ENCODE peak calls at places on chromosome 6, in ten cellular contexts. D is GM12864; J is substantia nigra; K is effector CD4-positive, alpha-beta T cell; E is ELF-1; F is stimulated activated CD4-positive, alpha-beta T cell treated with anti-CD3 and anti-CD28 coated beads, Interleukin-15, amount 100 ng/mL, for 48 hours; U is neural crest cell; B is tibial artery; W is activated naive CD4-positive, alpha-beta T cell treated with anti-CD3 and anti-CD28 coated beads, Interleukin-2, amount 10 ng/mL, durations not matched to agents 7 days and 5 days; Z is C1 segment of cervical spinal cord. V is an unnamed sample.

GRCh38 chr6:150711584-150712501 is 112.2 kb downstream of the PLEKHG1 start:
- DNase-seq in D (no peak), J (no peak), K (no peak), E (no peak), F (no peak), U (no peak), B (no peak), W (no peak), Z (peak), V (no peak)

GRCh38 chr6:41531591-41532582 is 14.3 kb upstream of the FOXP4 start:
- DNase-seq in D (peak), J (no peak), K (peak), E (no peak), F (peak), U (no peak), B (no peak), W (peak), Z (no peak), V (no peak)

GRCh38 chr6:213284-213683 is 79.0 kb upstream of the DUSP22 start:
- DNase-seq in D (no peak), J (no peak), K (no peak), E (no peak), F (no peak), U (no peak), B (no peak), W (no peak), Z (no peak), V (no peak)

GRCh38 chr6:29942275-29943052 is at the start of gene HLA-A:
- DNase-seq in D (peak), J (peak), K (peak), E (peak), F (peak), U (peak), B (peak), W (peak), Z (peak), V (peak)

GRCh38 chr6:22332726-22333125 is 35.9 kb upstream of the PRL start:
- DNase-seq in D (no peak), J (no peak), K (no peak), E (no peak), F (no peak), U (no peak), B (no peak), W (no peak), Z (no peak), V (no peak)

GRCh38 chr6:27962506-27962905 is 5.5 kb downstream of the OR2B6 start:
- DNase-seq in D (no peak), J (no peak), K (no peak), E (no peak), F (no peak), U (no peak), B (no peak), W (no peak), Z (no peak), V (no peak)

GRCh38 chr6:117169781-117170281 is 95.5 kb upstream of the VGLL2 start:
- DNase-seq in D (no peak), J (no peak), K (no peak), E (no peak), F (no peak), U (no peak), B (no peak), W (no peak), Z (no peak), V (no peak)

GRCh38 chr6:168193816-168194701 is 115.0 kb upstream of the FRMD1 start:
- DNase-seq in D (no peak), J (no peak), K (no peak), E (peak), F (no peak), U (no peak), B (peak), W (no peak), Z (no peak), V (no peak)

GRCh38 chr6:3281669-3282460 is 23.1 kb downstream of the PSMG4 start:
- DNase-seq in D (no peak), J (no peak), K (no peak), E (peak), F (no peak), U (no peak), B (peak), W (no peak), Z (no peak), V (no peak)

GRCh38 chr6:167341665-167342655 is 17.1 kb downstream of the TTLL2 start:
- DNase-seq in D (no peak), J (no peak), K (no peak), E (no peak), F (no peak), U (no peak), B (no peak), W (no peak), Z (no peak), V (no peak)

GRCh38 chr6:34618430-34619182 is 62.5 kb upstream of the SPDEF start:
- DNase-seq in D (no peak), J (no peak), K (no peak), E (no peak), F (no peak), U (no peak), B (no peak), W (no peak), Z (no peak), V (no peak)

GRCh38 chr6:35016417-35017221 is 124.5 kb downstream of the TCP11 start:
- DNase-seq in D (no peak), J (no peak), K (no peak), E (no peak), F (no peak), U (no peak), B (peak), W (no peak), Z (no peak), V (no peak)

GRCh38 chr6:18380165-18380564 is 7.0 kb upstream of the RNF144B start:
- DNase-seq in D (no peak), J (no peak), K (no peak), E (no peak), F (no peak), U (no peak), B (no peak), W (no peak), Z (no peak), V (no peak)

GRCh38 chr6:7604003-7604402 is 14.0 kb downstream of the SNRNP48 start:
- DNase-seq in D (no peak), J (no peak), K (no peak), E (no peak), F (no peak), U (no peak), B (no peak), W (no peak), Z (no peak), V (no peak)

GRCh38 chr6:14728396-14729024 is 517.4 kb upstream of the JARID2 start:
- DNase-seq in D (no peak), J (no peak), K (no peak), E (no peak), F (no peak), U (no peak), B (peak), W (no peak), Z (no peak), V (peak)

GRCh38 chr6:75528423-75528822 is 34.8 kb upstream of the FILIP1 start:
- DNase-seq in D (no peak), J (no peak), K (no peak), E (no peak), F (no peak), U (no peak), B (no peak), W (no peak), Z (no peak), V (no peak)

GRCh38 chr6:115914098-115914497 is 146.6 kb downstream of the FRK start:
- DNase-seq in D (no peak), J (no peak), K (no peak), E (no peak), F (no peak), U (no peak), B (no peak), W (no peak), Z (no peak), V (no peak)

GRCh38 chr6:33419580-33420492 is at the start of gene SYNGAP1:
- DNase-seq in D (no peak), J (no peak), K (no peak), E (peak), F (no peak), U (no peak), B (peak), W (peak), Z (peak), V (peak)

GRCh38 chr6:16712931-16713484 is 48.3 kb downstream of the ATXN1 start:
- DNase-seq in D (no peak), J (no peak), K (no peak), E (no peak), F (no peak), U (no peak), B (peak), W (no peak), Z (no peak), V (peak)

GRCh38 chr6:149734915-149735314 is 11.4 kb downstream of the NUP43 start:
- DNase-seq in D (no peak), J (no peak), K (no peak), E (no peak), F (no peak), U (no peak), B (no peak), W (no peak), Z (no peak), V (no peak)

GRCh38 chr6:140071601-140072062 is 697.2 kb upstream of the CITED2 start:
- DNase-seq in D (no peak), J (no peak), K (no peak), E (no peak), F (no peak), U (no peak), B (no peak), W (no peak), Z (no peak), V (no peak)

GRCh38 chr6:127302728-127303675 is 36.3 kb downstream of the RNF146 start:
- DNase-seq in D (peak), J (no peak), K (peak), E (no peak), F (no peak), U (no peak), B (peak), W (peak), Z (no peak), V (no peak)

GRCh38 chr6:45422541-45423110 is 44.9 kb upstream of the SUPT3H start:
- DNase-seq in D (no peak), J (no peak), K (peak), E (peak), F (no peak), U (no peak), B (no peak), W (peak), Z (peak), V (peak)

GRCh38 chr6:27352850-27353249 is 35.7 kb upstream of the ZNF391 start:
- DNase-seq in D (no peak), J (no peak), K (no peak), E (no peak), F (no peak), U (no peak), B (no peak), W (no peak), Z (no peak), V (no peak)

GRCh38 chr6:150813993-150814359 is 51.5 kb upstream of the MTHFD1L start:
- DNase-seq in D (peak), J (no peak), K (no peak), E (no peak), F (no peak), U (no peak), B (no peak), W (no peak), Z (no peak), V (no peak)

V was measured in CD14-positive monocyte.